ENCODE peak calls at places on chromosomes 5 and 9, in six cellular contexts. K is Panc1, A is upper lobe of right lung, L is nephron progenitor cell, D is uterus, B is LNCaP clone FGC. W is an unnamed sample.

GRCh38 chr5:7850533-7851239 is at the start of gene CFAP90:
- DNase-seq in K (no peak), A (peak; percentile 86), L (peak; percentile 94), D (peak; percentile 52), B (no peak), W (no peak)

GRCh38 chr5:23977365-23977764 is 470.0 kb downstream of the PRDM9 start:
- DNase-seq in K (no peak), A (no peak), L (no peak), D (no peak), B (no peak), W (no peak)

GRCh38 chr5:29016067-29016466 is 1977.7 kb upstream of the CDH9 start:
- DNase-seq in K (no peak), A (no peak), L (no peak), D (no peak), B (no peak), W (no peak)

GRCh38 chr9:91360551-91361293 is 996 bp downstream of the AUH start:
- DNase-seq in K (no peak), A (no peak), L (no peak), D (no peak), B (no peak), W (no peak)

GRCh38 chr5:132230871-132231270 is 3.2 kb upstream of the P4HA2 start:
- DNase-seq in K (no peak), A (no peak), L (no peak), D (peak; percentile 1), B (no peak), W (no peak)

GRCh38 chr9:87950765-87951488 is 23.4 kb downstream of the CDK20 start:
- DNase-seq in K (peak; percentile 10), A (no peak), L (no peak), D (no peak), B (no peak), W (no peak)

GRCh38 chr5:20574576-20574975 is 586.6 kb upstream of the CDH18 start:
- DNase-seq in K (no peak), A (no peak), L (no peak), D (no peak), B (no peak), W (no peak)

GRCh38 chr5:124908603-124909451 is 162.4 kb upstream of the ZNF608 start:
- DNase-seq in K (no peak), A (no peak), L (no peak), D (no peak), B (no peak), W (no peak)

GRCh38 chr5:139131062-139131856 is 66.9 kb downstream of the SIL1 start:
- DNase-seq in K (no peak), A (no peak), L (no peak), D (peak; percentile 64), B (no peak), W (no peak)

GRCh38 chr9:69044226-69045219 is 9.0 kb downstream of the FXN start:
- DNase-seq in K (no peak), A (no peak), L (peak; percentile 36), D (no peak), B (no peak), W (no peak)

GRCh38 chr9:86413966-86414880 is 60.0 kb upstream of the TUT7 start:
- DNase-seq in K (no peak), A (no peak), L (no peak), D (no peak), B (no peak), W (no peak)

GRCh38 chr5:138170299-138170698 is 8.1 kb downstream of the BRD8 start:
- DNase-seq in K (no peak), A (no peak), L (no peak), D (no peak), B (no peak), W (no peak)

GRCh38 chr5:135386886-135387628 is 12.0 kb downstream of the MACROH2A1 start:
- DNase-seq in K (peak; percentile 47), A (no peak), L (no peak), D (no peak), B (peak; percentile 67), W (peak; percentile 86)

GRCh38 chr5:138245717-138246116 is 28.7 kb downstream of the GFRA3 start:
- DNase-seq in K (no peak), A (no peak), L (peak; percentile 64), D (no peak), B (no peak), W (no peak)

GRCh38 chr5:21931076-21931475 is 922.1 kb downstream of the CDH12 start:
- DNase-seq in K (no peak), A (no peak), L (no peak), D (no peak), B (no peak), W (no peak)

GRCh38 chr5:99169309-99169708 is 240.5 kb upstream of the CHD1 start:
- DNase-seq in K (no peak), A (no peak), L (no peak), D (no peak), B (no peak), W (no peak)

GRCh38 chr5:98813755-98814154 is 40.3 kb downstream of the RGMB start:
- DNase-seq in K (no peak), A (no peak), L (no peak), D (no peak), B (no peak), W (no peak)

GRCh38 chr5:136814621-136815378 is 449.5 kb upstream of the TRPC7 start:
- DNase-seq in K (no peak), A (no peak), L (no peak), D (no peak), B (no peak), W (no peak)

GRCh38 chr5:35133186-35133585 is 85.4 kb upstream of the AGXT2 start:
- DNase-seq in K (no peak), A (no peak), L (no peak), D (no peak), B (no peak), W (no peak)

GRCh38 chr5:23303836-23304235 is 203.6 kb upstream of the PRDM9 start:
- DNase-seq in K (no peak), A (no peak), L (no peak), D (no peak), B (no peak), W (no peak)

GRCh38 chr5:64210866-64211265 is 45.2 kb downstream of the RNF180 start:
- DNase-seq in K (no peak), A (no peak), L (no peak), D (no peak), B (no peak), W (no peak)

GRCh38 chr9:111961575-111961974 is 65.0 kb downstream of the UGCG start:
- DNase-seq in K (peak; percentile 71), A (no peak), L (no peak), D (no peak), B (peak; percentile 75), W (no peak)

GRCh38 chr9:109458453-109459211 is 39.5 kb downstream of the PTPN3 start:
- DNase-seq in K (no peak), A (no peak), L (no peak), D (no peak), B (no peak), W (no peak)

GRCh38 chr9:134271338-134272301 is 54.6 kb upstream of the RXRA start:
- DNase-seq in K (no peak), A (no peak), L (no peak), D (no peak), B (no peak), W (no peak)

GRCh38 chr9:116656977-116657376 is 30.1 kb upstream of the TRIM32 start:
- DNase-seq in K (no peak), A (no peak), L (no peak), D (no peak), B (no peak), W (no peak)

GRCh38 chr9:37582548-37583157 is 6.5 kb upstream of the FBXO10 start:
- DNase-seq in K (peak; percentile 67), A (no peak), L (no peak), D (no peak), B (peak; percentile 65), W (no peak)

GRCh38 chr9:4375424-4376195 is 75.7 kb upstream of the GLIS3 start:
- DNase-seq in K (no peak), A (no peak), L (no peak), D (no peak), B (peak; percentile 56), W (no peak)

GRCh38 chr5:38551020-38552017 is 5.1 kb downstream of the LIFR start:
- DNase-seq in K (no peak), A (no peak), L (no peak), D (no peak), B (no peak), W (no peak)

GRCh38 chr9:82148849-82149544 is 160.4 kb downstream of the SPATA31D1 start:
- DNase-seq in K (no peak), A (no peak), L (no peak), D (no peak), B (no peak), W (no peak)

GRCh38 chr9:88653926-88654325 is 118.9 kb downstream of the NXNL2 start:
- DNase-seq in K (no peak), A (no peak), L (no peak), D (no peak), B (no peak), W (no peak)

GRCh38 chr5:96709152-96709821 is 47.1 kb downstream of the CAST start:
- DNase-seq in K (no peak), A (no peak), L (no peak), D (no peak), B (no peak), W (no peak)

GRCh38 chr9:23941051-23941450 is 115.0 kb upstream of the ELAVL2 start:
- DNase-seq in K (no peak), A (no peak), L (no peak), D (no peak), B (no peak), W (no peak)
- TF ChIP-seq CTCF in K (no peak), A (no peak), L (no peak), D (no peak), B (no peak), W (no peak)

DNA sequence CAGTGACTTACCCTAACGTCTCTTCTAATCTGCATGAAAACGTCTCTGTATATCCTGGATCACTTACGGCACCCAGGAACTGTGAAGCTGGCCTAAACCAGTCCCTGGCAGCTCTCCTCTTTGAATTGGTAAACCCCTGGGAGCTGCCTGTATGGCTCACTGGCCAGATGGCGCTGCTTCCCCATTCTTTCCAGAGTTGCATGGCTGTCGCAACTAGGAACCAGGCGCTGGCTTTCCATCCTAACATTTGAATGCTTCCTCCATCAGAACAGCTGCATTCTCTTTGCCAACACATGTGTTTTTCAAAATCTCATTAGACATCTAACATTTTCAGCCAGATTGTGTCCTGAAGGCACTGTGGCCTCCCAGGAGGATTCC is 8.0 kb upstream of the PCA3 start:
- DNase-seq in K (no peak), A (no peak), L (peak; percentile 36), D (no peak), B (no peak), W (no peak)
- TF ChIP-seq CTCF in K (peak; percentile 56), A (peak; percentile 13), L (no peak), D (no peak), B (peak; percentile 42), W (no peak)

DNA sequence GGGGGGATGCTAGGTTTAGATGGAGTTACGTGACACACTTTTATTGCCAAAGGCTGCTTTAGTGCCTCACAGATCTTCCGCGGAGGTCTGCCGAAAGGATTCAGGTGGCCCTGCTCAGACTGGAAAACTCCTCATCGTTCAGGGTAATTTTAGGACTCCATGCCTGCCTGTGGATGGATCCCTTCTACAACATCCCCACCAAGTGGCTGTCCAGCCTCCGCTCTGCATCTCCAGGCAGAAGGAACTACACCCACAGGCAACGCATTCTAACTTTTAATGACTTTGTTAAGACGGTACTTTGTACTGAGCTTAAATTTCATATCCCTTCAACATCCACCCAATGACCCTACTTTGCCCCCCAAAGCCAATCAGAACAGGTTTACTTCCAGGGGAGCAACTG is 29.4 kb downstream of the ATPSCKMT start:
- DNase-seq in K (no peak), A (no peak), L (no peak), D (no peak), B (no peak), W (no peak)
- TF ChIP-seq CTCF in K (no peak), A (no peak), L (no peak), D (no peak), B (no peak), W (no peak)

GRCh38 chr9:17171309-17172094 is 36.7 kb downstream of the CNTLN start:
- DNase-seq in K (no peak), A (no peak), L (no peak), D (no peak), B (no peak), W (no peak)
- TF ChIP-seq CTCF in K (no peak), A (no peak), L (no peak), D (no peak), B (no peak), W (no peak)

W was measured in CD14-positive monocyte.